ENCODE peak calls at places on chromosomes 1 and 21, in six cellular contexts. One of them, this sample, is unnamed.

GRCh38 chr21:26756491-26757159 is 88.6 kb downstream of the ADAMTS1 start:
- DNase-seq in stomach: no peak
- DNase-seq in IMR-90: peak; percentile 55
- DNase-seq in Peyer's patch: no peak
- DNase-seq in suprapubic skin: no peak
- DNase-seq in breast epithelium: no peak
- DNase-seq in this sample: no peak

GRCh38 chr1:225655509-225656258 is 2.8 kb upstream of the ENAH start:
- DNase-seq in stomach: peak; percentile 48
- DNase-seq in IMR-90: peak; percentile 98
- DNase-seq in Peyer's patch: no peak
- DNase-seq in suprapubic skin: no peak
- DNase-seq in breast epithelium: no peak
- DNase-seq in this sample: no peak

GRCh38 chr21:29634410-29634809 is 305.4 kb downstream of the GRIK1 start:
- DNase-seq in stomach: no peak
- DNase-seq in IMR-90: no peak
- DNase-seq in Peyer's patch: no peak
- DNase-seq in suprapubic skin: no peak
- DNase-seq in breast epithelium: no peak
- DNase-seq in this sample: no peak

GRCh38 chr1:224092111-224092510 is 21.8 kb upstream of the FBXO28 start:
- DNase-seq in stomach: no peak
- DNase-seq in IMR-90: no peak
- DNase-seq in Peyer's patch: no peak
- DNase-seq in suprapubic skin: no peak
- DNase-seq in breast epithelium: no peak
- DNase-seq in this sample: no peak

GRCh38 chr21:14114251-14114650 is 96.5 kb downstream of the LIPI start:
- DNase-seq in stomach: no peak
- DNase-seq in IMR-90: no peak
- DNase-seq in Peyer's patch: no peak
- DNase-seq in suprapubic skin: no peak
- DNase-seq in breast epithelium: no peak
- DNase-seq in this sample: no peak

GRCh38 chr1:15152318-15153183 is 996 bp upstream of the TMEM51 start:
- DNase-seq in stomach: peak; percentile 92
- DNase-seq in IMR-90: peak; percentile 91
- DNase-seq in Peyer's patch: peak; percentile 89
- DNase-seq in suprapubic skin: peak; percentile 86
- DNase-seq in breast epithelium: peak; percentile 84
- DNase-seq in this sample: peak; percentile 71

GRCh38 chr1:89780721-89781120 is 40.1 kb upstream of the LRRC8D start:
- DNase-seq in stomach: no peak
- DNase-seq in IMR-90: peak; percentile 69
- DNase-seq in Peyer's patch: no peak
- DNase-seq in suprapubic skin: no peak
- DNase-seq in breast epithelium: no peak
- DNase-seq in this sample: no peak

GRCh38 chr21:37593740-37594471 is 227.3 kb downstream of the DYRK1A start:
- DNase-seq in stomach: no peak
- DNase-seq in IMR-90: no peak
- DNase-seq in Peyer's patch: no peak
- DNase-seq in suprapubic skin: no peak
- DNase-seq in breast epithelium: no peak
- DNase-seq in this sample: no peak

GRCh38 chr21:37207441-37208009 is 59.6 kb downstream of the VPS26C start:
- DNase-seq in stomach: no peak
- DNase-seq in IMR-90: no peak
- DNase-seq in Peyer's patch: no peak
- DNase-seq in suprapubic skin: no peak
- DNase-seq in breast epithelium: peak; percentile 55
- DNase-seq in this sample: no peak

GRCh38 chr1:8200317-8201115 is 117.4 kb upstream of the SLC45A1 start:
- DNase-seq in stomach: no peak
- DNase-seq in IMR-90: no peak
- DNase-seq in Peyer's patch: peak; percentile 27
- DNase-seq in suprapubic skin: no peak
- DNase-seq in breast epithelium: no peak
- DNase-seq in this sample: no peak

GRCh38 chr1:234724517-234725176 is 114.7 kb upstream of the IRF2BP2 start:
- DNase-seq in stomach: peak; percentile 82
- DNase-seq in IMR-90: no peak
- DNase-seq in Peyer's patch: peak; percentile 82
- DNase-seq in suprapubic skin: peak; percentile 90
- DNase-seq in breast epithelium: peak; percentile 79
- DNase-seq in this sample: peak; percentile 80
- H3K4me1 ChIP-seq in stomach: peaks cover 99% of the 10 kb centered on the region
- H3K4me1 ChIP-seq in IMR-90: peaks cover 57% of the 10 kb centered on the region
- H3K4me1 ChIP-seq in Peyer's patch: peaks cover 70% of the 10 kb centered on the region
- H3K4me1 ChIP-seq in suprapubic skin: peaks cover 84% of the 10 kb centered on the region
- H3K4me1 ChIP-seq in breast epithelium: peaks cover 50% of the 10 kb centered on the region
- H3K4me1 ChIP-seq in this sample: peaks cover 74% of the 10 kb centered on the region

GRCh38 chr1:156754219-156754618 is 2.7 kb upstream of the HDGF start:
- DNase-seq in stomach: no peak
- DNase-seq in IMR-90: no peak
- DNase-seq in Peyer's patch: no peak
- DNase-seq in suprapubic skin: no peak
- DNase-seq in breast epithelium: no peak
- DNase-seq in this sample: no peak

GRCh38 chr1:156750932-156751723 is at the start of gene HDGF:
- DNase-seq in stomach: peak; percentile 48
- DNase-seq in IMR-90: no peak
- DNase-seq in Peyer's patch: peak; percentile 72
- DNase-seq in suprapubic skin: no peak
- DNase-seq in breast epithelium: peak; percentile 67
- DNase-seq in this sample: peak; percentile 65

GRCh38 chr1:156750191-156750931 is 1.1 kb downstream of the HDGF start:
- DNase-seq in stomach: peak; percentile 34
- DNase-seq in IMR-90: no peak
- DNase-seq in Peyer's patch: peak; percentile 73
- DNase-seq in suprapubic skin: no peak
- DNase-seq in breast epithelium: peak; percentile 69
- DNase-seq in this sample: peak; percentile 37

GRCh38 chr1:156752843-156753486 is 1.5 kb upstream of the HDGF start:
- DNase-seq in stomach: no peak
- DNase-seq in IMR-90: peak; percentile 64
- DNase-seq in Peyer's patch: no peak
- DNase-seq in suprapubic skin: no peak
- DNase-seq in breast epithelium: no peak
- DNase-seq in this sample: no peak

DNA sequence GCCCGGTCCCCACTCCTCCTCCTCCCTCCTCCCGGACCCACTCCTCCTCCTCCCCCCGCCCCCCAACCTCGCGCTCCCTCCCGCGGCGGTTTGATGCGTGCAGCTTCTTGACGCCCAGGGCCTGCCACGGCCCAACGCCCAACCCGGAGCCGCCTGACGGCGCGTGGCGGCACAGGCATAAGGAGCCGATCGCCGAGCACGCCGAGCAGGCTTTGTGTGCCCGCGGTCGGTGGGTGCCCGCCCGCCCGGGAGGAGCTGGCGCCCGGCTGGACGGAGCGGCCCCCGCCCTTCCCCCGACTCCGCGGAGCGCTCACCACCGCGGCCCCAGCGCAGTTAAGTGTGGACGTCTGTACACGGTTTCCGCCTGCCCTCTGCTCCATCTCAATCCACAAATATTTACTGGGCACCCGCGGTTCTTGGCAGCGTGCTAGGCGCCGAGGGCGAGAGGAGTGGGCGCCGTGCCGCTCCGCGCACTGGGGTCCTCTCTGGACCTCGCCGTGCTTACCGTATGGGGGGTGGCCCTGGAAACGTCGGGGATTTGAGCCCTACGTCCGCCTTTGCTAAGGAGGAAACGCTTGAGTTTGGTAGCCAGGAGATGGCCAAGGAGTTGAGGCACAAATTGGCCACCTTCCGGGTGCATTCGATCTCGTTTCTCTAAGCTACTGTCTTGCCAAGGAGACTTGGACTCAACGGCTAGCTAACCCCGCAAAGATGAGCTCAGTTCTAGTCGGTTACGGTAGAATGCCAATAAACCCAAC is 428 bp upstream of the HDGF start:
- DNase-seq in stomach: peak; percentile 97
- DNase-seq in IMR-90: peak; percentile 95
- DNase-seq in Peyer's patch: peak; percentile 98
- DNase-seq in suprapubic skin: peak; percentile 99
- DNase-seq in breast epithelium: peak; percentile 98
- DNase-seq in this sample: peak; percentile 99
- TF ChIP-seq POLR2A in stomach: no peak
- TF ChIP-seq POLR2A in IMR-90: peak; percentile 29
- TF ChIP-seq POLR2A in Peyer's patch: peak; percentile 24
- TF ChIP-seq POLR2A in suprapubic skin: no peak
- TF ChIP-seq POLR2A in breast epithelium: no peak
- TF ChIP-seq POLR2A in this sample: peak; percentile 40

DNA sequence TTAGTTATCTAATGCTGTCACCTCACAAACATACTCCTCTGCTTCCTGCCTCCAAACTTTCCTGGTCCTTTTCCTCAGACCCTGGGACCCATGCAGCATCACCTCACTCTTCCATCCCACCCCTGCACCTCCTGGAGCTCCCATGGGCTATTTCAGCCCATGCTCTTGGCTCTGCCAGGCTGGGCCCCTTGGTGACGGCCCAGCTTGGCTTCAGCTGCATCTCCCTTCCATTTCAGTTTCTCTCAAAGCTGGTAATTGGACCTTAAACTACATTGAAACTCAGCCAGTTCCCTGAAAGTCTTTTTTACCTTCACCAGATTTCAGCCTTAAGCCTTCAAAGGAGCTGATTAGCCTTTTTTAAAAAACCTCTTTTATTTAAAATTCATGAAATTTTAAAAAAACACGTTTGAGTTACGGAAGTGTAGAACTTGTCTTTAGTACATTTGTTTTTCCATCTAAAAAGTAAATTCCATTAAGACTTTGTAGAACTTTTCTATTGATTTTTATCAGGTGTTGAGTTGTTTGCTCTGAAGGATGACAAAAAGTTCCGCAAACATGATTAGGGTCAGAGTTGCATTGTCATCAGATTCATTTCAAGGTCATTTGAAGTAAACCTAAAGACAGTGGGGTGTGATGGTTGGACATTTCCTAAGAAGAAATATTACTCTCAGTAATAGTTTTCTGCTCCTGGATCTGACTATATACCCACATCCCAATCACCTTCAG is 33.5 kb downstream of the AGT start:
- DNase-seq in stomach: no peak
- DNase-seq in IMR-90: no peak
- DNase-seq in Peyer's patch: no peak
- DNase-seq in suprapubic skin: no peak
- DNase-seq in breast epithelium: no peak
- DNase-seq in this sample: no peak
- H3K4me1 ChIP-seq in stomach: peaks cover 29% of the 10 kb centered on the region
- H3K4me1 ChIP-seq in IMR-90: peaks cover 10% of the 10 kb centered on the region
- H3K4me1 ChIP-seq in Peyer's patch: peaks cover 5% of the 10 kb centered on the region
- H3K4me1 ChIP-seq in suprapubic skin: peaks cover 11% of the 10 kb centered on the region
- H3K4me1 ChIP-seq in breast epithelium: no peaks in the 10 kb centered on the region
- H3K4me1 ChIP-seq in this sample: no peaks in the 10 kb centered on the region

GRCh38 chr1:17109897-17110554 is 9.2 kb downstream of the PADI2 start:
- DNase-seq in stomach: no peak
- DNase-seq in IMR-90: no peak
- DNase-seq in Peyer's patch: peak; percentile 66
- DNase-seq in suprapubic skin: no peak
- DNase-seq in breast epithelium: no peak
- DNase-seq in this sample: no peak
- TF ChIP-seq POLR2A in stomach: no peak
- TF ChIP-seq POLR2A in IMR-90: no peak
- TF ChIP-seq POLR2A in Peyer's patch: no peak
- TF ChIP-seq POLR2A in suprapubic skin: no peak
- TF ChIP-seq POLR2A in breast epithelium: no peak
- TF ChIP-seq POLR2A in this sample: no peak

GRCh38 chr1:198636391-198636790 is 2.4 kb upstream of the PTPRC start:
- DNase-seq in stomach: no peak
- DNase-seq in IMR-90: no peak
- DNase-seq in Peyer's patch: no peak
- DNase-seq in suprapubic skin: no peak
- DNase-seq in breast epithelium: no peak
- DNase-seq in this sample: no peak
- H3K4me1 ChIP-seq in stomach: no peaks in the 10 kb centered on the region
- H3K4me1 ChIP-seq in IMR-90: no peaks in the 10 kb centered on the region
- H3K4me1 ChIP-seq in Peyer's patch: no peaks in the 10 kb centered on the region
- H3K4me1 ChIP-seq in suprapubic skin: no peaks in the 10 kb centered on the region
- H3K4me1 ChIP-seq in breast epithelium: no peaks in the 10 kb centered on the region
- H3K4me1 ChIP-seq in this sample: no peaks in the 10 kb centered on the region

DNA sequence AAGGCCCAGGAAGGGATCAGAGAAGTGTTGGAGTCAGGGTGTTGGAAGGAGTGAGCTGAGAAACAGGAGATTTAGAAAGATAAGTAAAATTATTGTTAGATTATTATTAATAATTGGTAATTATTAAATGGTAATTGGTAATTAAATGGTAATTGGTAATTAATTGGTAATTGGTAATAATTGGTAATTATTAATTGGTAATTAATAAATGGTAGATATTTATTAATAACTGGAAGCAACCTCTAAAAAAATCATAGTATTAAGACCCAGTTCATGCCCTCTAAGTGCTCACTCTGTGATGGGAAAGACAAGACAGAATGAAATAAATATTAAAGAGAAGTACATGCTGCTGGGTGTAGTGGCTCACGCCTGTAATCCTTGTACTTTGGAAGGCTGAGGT is 13.8 kb upstream of the EPS15 start:
- DNase-seq in stomach: no peak
- DNase-seq in IMR-90: no peak
- DNase-seq in Peyer's patch: no peak
- DNase-seq in suprapubic skin: no peak
- DNase-seq in breast epithelium: no peak
- DNase-seq in this sample: no peak
- TF ChIP-seq POLR2A in stomach: no peak
- TF ChIP-seq POLR2A in IMR-90: no peak
- TF ChIP-seq POLR2A in Peyer's patch: no peak
- TF ChIP-seq POLR2A in suprapubic skin: no peak
- TF ChIP-seq POLR2A in breast epithelium: no peak
- TF ChIP-seq POLR2A in this sample: no peak

DNA sequence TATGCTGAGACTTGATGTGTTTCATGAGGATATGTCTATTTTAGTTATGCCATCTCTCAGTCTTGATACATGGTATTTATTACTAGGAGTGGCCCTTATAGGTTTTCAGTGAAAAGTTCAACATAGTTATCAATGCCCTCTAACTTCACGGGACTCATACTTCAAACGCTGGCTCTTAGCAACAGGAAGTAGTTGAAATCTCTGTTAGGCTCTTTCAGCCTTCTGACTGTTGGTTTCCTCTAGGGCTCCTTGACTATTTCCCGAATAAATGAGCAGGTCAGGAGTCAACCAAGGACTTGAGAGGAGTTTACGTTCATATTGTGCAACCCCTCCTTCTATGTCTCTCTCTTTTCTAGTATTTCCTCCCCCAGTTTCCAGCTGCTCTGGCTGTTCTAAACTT is 141.8 kb downstream of the RGS7 start:
- DNase-seq in stomach: no peak
- DNase-seq in IMR-90: no peak
- DNase-seq in Peyer's patch: no peak
- DNase-seq in suprapubic skin: no peak
- DNase-seq in breast epithelium: no peak
- DNase-seq in this sample: no peak
- H3K4me1 ChIP-seq in stomach: peaks cover 21% of the 10 kb centered on the region
- H3K4me1 ChIP-seq in IMR-90: no peaks in the 10 kb centered on the region
- H3K4me1 ChIP-seq in Peyer's patch: no peaks in the 10 kb centered on the region
- H3K4me1 ChIP-seq in suprapubic skin: no peaks in the 10 kb centered on the region
- H3K4me1 ChIP-seq in breast epithelium: no peaks in the 10 kb centered on the region
- H3K4me1 ChIP-seq in this sample: no peaks in the 10 kb centered on the region

This sample was measured in right lobe of liver.